ENCODE peak calls at places on chromosomes 5 and 9, in five cellular contexts. X is CD4-positive, alpha-beta T cell; D is A549; A is substantia nigra; C is aorta. M is an unnamed sample.

GRCh38 chr5:163564321-163564924 is 59.0 kb downstream of the MAT2B start:
- DNase-seq in X (peak), D (peak), A (peak), C (no peak), M (no peak)

GRCh38 chr5:43202380-43202779 is 10.4 kb downstream of the NIM1K start:
- DNase-seq in X (no peak), D (no peak), A (no peak), C (no peak), M (no peak)

GRCh38 chr5:169637856-169638190 is 748 bp downstream of the DOCK2 start:
- DNase-seq in X (peak), D (no peak), A (no peak), C (peak), M (no peak)

GRCh38 chr5:58259685-58260152 is 200.2 kb downstream of the PLK2 start:
- DNase-seq in X (no peak), D (peak), A (no peak), C (no peak), M (peak)

GRCh38 chr9:136045595-136046554 is 49.2 kb downstream of the NACC2 start:
- DNase-seq in X (no peak), D (no peak), A (no peak), C (peak), M (no peak)

GRCh38 chr9:109482391-109482916 is 15.7 kb downstream of the PTPN3 start:
- DNase-seq in X (no peak), D (no peak), A (no peak), C (no peak), M (no peak)

GRCh38 chr5:32584651-32585050 is 706 bp upstream of the SUB1 start:
- DNase-seq in X (no peak), D (no peak), A (no peak), C (no peak), M (no peak)

GRCh38 chr5:98989723-98990122 is 60.9 kb upstream of the CHD1 start:
- DNase-seq in X (no peak), D (no peak), A (no peak), C (no peak), M (no peak)

GRCh38 chr9:16320338-16320902 is 550.0 kb downstream of the BNC2 start:
- DNase-seq in X (no peak), D (no peak), A (no peak), C (no peak), M (no peak)

GRCh38 chr9:38388283-38389223 is 3.9 kb upstream of the ALDH1B1 start:
- DNase-seq in X (no peak), D (no peak), A (no peak), C (no peak), M (no peak)

GRCh38 chr9:87701931-87702421 is 23.9 kb upstream of the CTSL start:
- DNase-seq in X (no peak), D (no peak), A (no peak), C (no peak), M (no peak)

GRCh38 chr9:121295662-121296191 is 27.8 kb downstream of the GSN start:
- DNase-seq in X (no peak), D (no peak), A (no peak), C (no peak), M (no peak)
- H3K27ac ChIP-seq in X (no peak), D (no peak), A (peak), C (peak), M (no peak)

DNA sequence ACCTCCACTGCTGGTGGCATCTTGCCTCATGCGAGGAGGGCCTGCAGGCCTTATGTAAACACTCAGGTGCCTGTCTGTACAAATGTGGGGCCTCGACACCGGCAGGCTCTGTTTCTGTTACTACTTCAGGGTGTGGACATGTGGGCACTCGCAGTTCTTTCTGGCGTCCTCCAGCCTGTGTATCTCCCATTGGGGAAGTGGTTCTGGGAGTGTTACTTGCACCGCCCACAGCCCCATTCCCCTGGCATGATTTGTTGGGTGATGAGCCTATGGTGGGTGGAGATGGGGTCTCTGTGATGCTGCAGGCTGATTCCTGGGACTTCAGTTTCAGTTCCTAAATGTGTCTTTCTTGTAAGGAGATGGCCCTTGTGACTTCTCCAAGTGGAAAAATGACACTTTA is 82.1 kb upstream of the PITX1 start:
- DNase-seq in X (no peak), D (no peak), A (no peak), C (peak), M (no peak)
- H3K27ac ChIP-seq in X (no peak), D (no peak), A (no peak), C (no peak), M (no peak)

DNA sequence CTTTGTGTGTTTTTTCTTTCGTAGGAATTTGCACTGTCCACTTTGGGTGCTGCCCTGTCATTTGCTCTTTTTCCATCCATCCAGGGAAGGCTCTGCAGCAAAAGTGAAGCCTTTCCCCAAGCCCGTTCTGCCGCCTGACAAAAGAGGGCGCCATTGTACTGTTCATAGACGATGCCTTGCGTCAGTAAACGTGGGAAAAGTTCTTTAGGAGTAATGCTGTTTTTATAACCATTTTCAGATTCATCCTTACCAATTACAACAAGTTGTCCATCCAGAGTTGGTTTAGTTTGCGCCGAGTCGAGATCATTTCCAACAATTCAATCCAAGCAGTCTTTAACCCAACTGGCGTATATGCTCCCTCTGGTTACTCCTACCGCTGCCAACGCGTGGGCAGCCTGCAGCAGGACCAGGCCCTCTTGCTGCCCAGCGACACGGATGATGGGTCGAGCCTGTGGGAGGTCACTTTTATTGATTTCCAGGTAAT is 34.3 kb upstream of the RPS23 start:
- DNase-seq in X (peak), D (peak), A (peak), C (peak), M (no peak)
- H3K27ac ChIP-seq in X (no peak), D (no peak), A (no peak), C (peak), M (no peak)

GRCh38 chr5:113063927-113064326 is 87.3 kb downstream of the DCP2 start:
- DNase-seq in X (no peak), D (no peak), A (no peak), C (no peak), M (no peak)
- H3K27ac ChIP-seq in X (no peak), D (no peak), A (no peak), C (no peak), M (no peak)

DNA sequence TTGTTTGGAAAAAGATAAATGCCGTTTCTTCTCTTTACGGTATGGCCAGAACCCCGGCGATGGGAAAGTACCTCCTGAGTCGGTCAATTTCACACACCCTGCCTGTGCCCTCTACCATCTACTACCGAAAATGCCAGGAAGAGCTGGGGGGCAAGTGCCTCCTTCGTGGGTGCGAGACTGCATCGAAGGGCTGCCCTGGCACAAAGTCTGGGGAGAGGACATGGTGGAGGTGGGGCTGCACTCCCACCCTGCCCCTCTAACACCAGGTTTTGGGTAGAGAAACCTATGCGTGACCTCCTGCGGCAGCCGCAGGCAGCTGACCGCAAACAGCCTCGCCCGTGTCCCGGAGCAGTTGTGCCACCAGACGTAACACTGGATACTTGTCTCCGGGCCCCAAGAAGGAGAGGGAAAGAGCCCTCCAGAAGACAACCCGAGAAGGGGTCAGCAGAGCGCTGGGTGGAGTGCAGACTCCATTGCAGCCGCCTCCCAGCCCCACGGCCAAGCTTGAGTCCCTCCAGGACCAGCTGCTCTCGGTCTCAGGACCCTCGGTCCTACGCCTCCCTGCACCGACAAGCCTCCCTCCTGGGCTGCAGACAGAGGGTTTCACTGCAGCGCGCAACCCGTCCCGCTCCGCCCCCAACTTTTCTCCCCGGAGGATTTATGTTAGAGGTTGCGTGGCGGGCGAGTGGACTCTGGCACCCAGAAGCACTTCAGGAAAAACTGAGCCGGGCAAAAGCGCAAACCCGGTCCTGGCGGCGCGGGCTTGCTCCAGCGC is 823 bp upstream of the PRDM6 start:
- DNase-seq in X (no peak), D (no peak), A (no peak), C (peak), M (no peak)
- H3K27ac ChIP-seq in X (no peak), D (no peak), A (no peak), C (no peak), M (no peak)

M was measured in epithelial cell of prostate.